ENCODE peak calls at places on chromosomes 16 and 17, in nine cellular contexts. G is CD8-positive, alpha-beta T cell; B is neural progenitor cell; O is ovary; L is PC-3; I is heart left ventricle; S is SJCRH30; Y is right cardiac atrium; X is tibial artery. A is an unnamed sample.

GRCh38 chr17:81110488-81111040 is 54.7 kb upstream of the PVALEF start:
- DNase-seq in I (no peak), S (no peak), O (no peak), X (no peak), L (no peak), G (no peak), Y (no peak), B (no peak), A (no peak)

GRCh38 chr16:32116080-32116479 is 137.0 kb upstream of the TP53TG3D start:
- DNase-seq in X (peak; percentile 19), B (no peak), S (peak; percentile 8), O (no peak), Y (peak; percentile 52), G (peak; percentile 5), L (no peak), I (peak; percentile 47), A (no peak)

GRCh38 chr17:62995377-62995885 is 29.4 kb downstream of the TANC2 start:
- DNase-seq in B (peak; percentile 51), X (no peak), I (no peak), Y (peak; percentile 44), S (peak; percentile 72), G (no peak), L (peak; percentile 65), O (no peak), A (no peak)

GRCh38 chr17:64781394-64781793 is 119.3 kb upstream of the SMURF2 start:
- DNase-seq in G (peak; percentile 51), X (peak; percentile 79), S (no peak), O (no peak), L (no peak), B (peak; percentile 50), Y (peak; percentile 88), I (peak; percentile 91), A (peak; percentile 30)

GRCh38 chr16:85111184-85111583 is 1.1 kb downstream of the CIBAR2 start:
- DNase-seq in X (no peak), I (no peak), Y (no peak), O (no peak), L (no peak), B (no peak), G (no peak), S (no peak), A (no peak)

GRCh38 chr16:18958621-18959578 is 24.8 kb upstream of the TMC7 start:
- DNase-seq in S (peak; percentile 20), I (no peak), B (peak; percentile 8), O (no peak), Y (no peak), G (no peak), X (no peak), L (no peak), A (no peak)

GRCh38 chr16:85819245-85819644 is 19.8 kb downstream of the COX4I1 start:
- DNase-seq in O (peak; percentile 45), Y (peak; percentile 87), G (peak; percentile 90), L (peak; percentile 84), X (peak; percentile 79), B (peak; percentile 91), I (peak; percentile 90), S (peak; percentile 85), A (peak; percentile 65)

GRCh38 chr16:3123986-3124886 is 10.6 kb upstream of the ZNF213 start:
- DNase-seq in L (peak; percentile 88), I (peak; percentile 97), G (peak; percentile 97), S (peak; percentile 97), B (peak; percentile 100), Y (peak; percentile 98), X (peak; percentile 98), O (peak; percentile 95), A (peak; percentile 95)

GRCh38 chr17:80601146-80601545 is 56.5 kb downstream of the RPTOR start:
- DNase-seq in S (no peak), L (no peak), B (no peak), G (no peak), Y (no peak), I (no peak), X (no peak), O (no peak), A (no peak)

GRCh38 chr16:4081577-4082021 is 34.6 kb downstream of the ADCY9 start:
- DNase-seq in L (no peak), O (peak; percentile 62), B (peak; percentile 13), I (no peak), S (peak; percentile 53), G (peak; percentile 69), X (no peak), Y (no peak), A (no peak)

GRCh38 chr16:70711211-70711978 is 25.5 kb upstream of the MTSS2 start:
- DNase-seq in G (no peak), S (no peak), Y (peak; percentile 34), B (no peak), X (no peak), L (no peak), I (no peak), O (no peak), A (no peak)

GRCh38 chr17:35773129-35773528 is 12.4 kb downstream of the C17orf50 start:
- DNase-seq in S (no peak), I (no peak), B (no peak), Y (no peak), L (no peak), O (no peak), X (no peak), G (no peak), A (no peak)

GRCh38 chr17:35775583-35775982 is 14.9 kb downstream of the C17orf50 start:
- DNase-seq in I (no peak), B (no peak), S (no peak), O (no peak), G (no peak), Y (no peak), X (no peak), L (no peak), A (no peak)

GRCh38 chr17:35774499-35774898 is 13.8 kb downstream of the C17orf50 start:
- DNase-seq in G (no peak), I (no peak), X (peak; percentile 93), S (no peak), O (no peak), B (no peak), Y (peak; percentile 86), L (peak; percentile 39), A (no peak)

GRCh38 chr17:35773674-35774425 is 13.2 kb downstream of the C17orf50 start:
- DNase-seq in G (no peak), I (no peak), L (no peak), S (no peak), Y (no peak), X (no peak), O (no peak), B (no peak), A (no peak)

DNA sequence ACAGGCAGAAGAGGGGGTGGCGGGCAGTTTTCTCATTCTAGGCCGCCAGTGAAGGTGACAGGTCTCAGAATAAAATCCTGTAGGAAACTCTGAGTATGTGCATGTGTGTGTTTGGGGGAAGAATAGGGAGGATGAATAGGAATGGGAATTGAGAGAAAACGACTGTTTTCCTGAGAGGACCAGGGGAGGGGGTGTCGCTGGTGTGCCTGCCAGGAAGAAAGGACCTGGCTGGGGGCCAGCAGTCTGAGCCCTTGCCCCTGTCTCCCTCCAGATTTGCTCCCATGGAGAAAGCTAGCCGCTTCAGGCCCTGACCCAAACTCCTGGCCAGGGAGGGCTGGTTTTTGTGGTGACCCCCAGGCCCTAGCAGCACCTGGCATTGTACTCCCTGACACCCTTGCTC is 14.4 kb downstream of the C17orf50 start:
- DNase-seq in Y (peak; percentile 63), S (no peak), X (no peak), L (no peak), G (no peak), I (no peak), B (no peak), O (no peak), A (no peak)
- H3K9me3 ChIP-seq in Y (no peaks in the 10 kb centered on the region), S (no peaks in the 10 kb centered on the region), X (no peaks in the 10 kb centered on the region), L (no peaks in the 10 kb centered on the region), G (no peaks in the 10 kb centered on the region), I (no peaks in the 10 kb centered on the region), B (no peaks in the 10 kb centered on the region), O (no peaks in the 10 kb centered on the region), A (no peaks in the 10 kb centered on the region)

DNA sequence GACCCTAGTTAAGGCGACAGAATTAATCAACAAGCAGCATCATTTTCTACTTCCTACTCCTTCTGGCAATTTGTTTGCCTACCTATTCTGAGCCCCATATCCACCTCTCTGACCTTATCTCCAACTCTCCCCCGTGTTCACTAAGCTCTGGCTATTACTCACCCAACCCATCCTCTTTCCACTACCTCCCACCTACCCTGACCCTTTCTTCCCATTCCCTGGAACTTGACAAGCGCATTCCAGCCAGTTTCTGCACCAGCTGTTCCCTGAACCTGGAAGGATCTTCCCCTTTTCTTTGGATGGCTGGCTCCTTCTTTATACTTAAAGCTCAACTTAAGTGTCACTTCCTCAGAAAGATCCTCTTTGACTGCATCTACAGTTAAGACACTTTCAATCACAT is 2.3 kb downstream of the DCUN1D3 start:
- DNase-seq in B (no peak), S (no peak), X (no peak), O (no peak), Y (no peak), L (no peak), G (no peak), I (no peak), A (no peak)
- H3K9me3 ChIP-seq in B (no peaks in the 10 kb centered on the region), S (no peaks in the 10 kb centered on the region), X (no peaks in the 10 kb centered on the region), O (no peaks in the 10 kb centered on the region), Y (no peaks in the 10 kb centered on the region), L (no peaks in the 10 kb centered on the region), G (no peaks in the 10 kb centered on the region), I (no peaks in the 10 kb centered on the region), A (no peaks in the 10 kb centered on the region)

GRCh38 chr17:77704048-77704815 is 254.3 kb upstream of the TNRC6C start:
- DNase-seq in L (no peak), Y (no peak), S (no peak), O (no peak), X (peak; percentile 20), I (no peak), G (no peak), B (no peak), A (no peak)

GRCh38 chr17:77698903-77699615 is 259.4 kb upstream of the TNRC6C start:
- DNase-seq in O (no peak), Y (no peak), B (no peak), L (no peak), S (no peak), I (no peak), G (no peak), X (peak; percentile 42), A (no peak)

GRCh38 chr17:77700165-77700881 is 258.2 kb upstream of the TNRC6C start:
- DNase-seq in S (no peak), O (no peak), L (no peak), Y (no peak), X (peak; percentile 56), G (no peak), I (no peak), B (no peak), A (no peak)

GRCh38 chr17:77697480-77698400 is 260.8 kb upstream of the TNRC6C start:
- DNase-seq in L (no peak), G (no peak), S (no peak), B (no peak), Y (no peak), X (peak; percentile 55), I (no peak), O (no peak), A (no peak)

GRCh38 chr17:77701996-77702395 is 256.5 kb upstream of the TNRC6C start:
- DNase-seq in L (no peak), B (no peak), S (no peak), G (no peak), I (no peak), X (peak; percentile 11), O (no peak), Y (no peak), A (no peak)
- H3K9me3 ChIP-seq in L (peaks cover 17% of the 10 kb centered on the region), B (peaks cover 19% of the 10 kb centered on the region), S (peaks cover 4% of the 10 kb centered on the region), G (no peaks in the 10 kb centered on the region), I (peaks cover 25% of the 10 kb centered on the region), X (peaks cover 24% of the 10 kb centered on the region), O (peaks cover 10% of the 10 kb centered on the region), Y (peaks cover 9% of the 10 kb centered on the region), A (peaks cover 5% of the 10 kb centered on the region)

DNA sequence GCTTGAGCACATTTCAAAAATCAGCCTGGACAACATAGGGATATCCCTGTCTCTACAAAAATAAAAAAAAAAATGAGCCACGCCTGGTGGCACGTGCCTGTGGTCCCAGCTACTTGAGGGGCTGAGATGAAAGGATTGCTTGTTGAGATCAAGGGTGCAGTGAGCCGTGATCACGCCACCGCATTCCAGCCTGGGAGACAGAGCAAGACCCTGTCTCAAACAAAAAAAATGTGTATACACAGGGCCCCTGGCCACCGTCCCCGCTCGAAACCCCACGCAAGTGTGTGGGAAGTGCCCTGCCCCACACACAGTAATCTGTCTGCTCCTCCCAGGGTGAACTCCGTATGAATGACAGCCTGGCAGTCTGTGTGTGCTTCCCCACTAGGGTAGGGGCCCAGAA is 93.0 kb upstream of the RPL38 start:
- DNase-seq in G (no peak), I (no peak), X (no peak), Y (no peak), L (no peak), B (peak; percentile 53), O (no peak), S (no peak), A (no peak)
- H3K9me3 ChIP-seq in G (no peaks in the 10 kb centered on the region), I (no peaks in the 10 kb centered on the region), X (no peaks in the 10 kb centered on the region), Y (no peaks in the 10 kb centered on the region), L (no peaks in the 10 kb centered on the region), B (no peaks in the 10 kb centered on the region), O (no peaks in the 10 kb centered on the region), S (no peaks in the 10 kb centered on the region), A (no peaks in the 10 kb centered on the region)

A was measured in T-helper 17 cell.